ENCODE peak calls at places on chromosomes 5 and 9, in seven cellular contexts. One of them, this sample, is unnamed.

GRCh38 chr5:134086943-134087305 is 27.6 kb upstream of the TCF7 start:
- DNase-seq in heart left ventricle: no peak
- DNase-seq in transverse colon: no peak
- DNase-seq in CD4-positive, CD25-positive, alpha-beta regulatory T cell: peak; percentile 54
- DNase-seq in neuronal stem cell: no peak
- DNase-seq in right atrium auricular region: no peak
- DNase-seq in left ventricle myocardium inferior: no peak
- DNase-seq in this sample: no peak

GRCh38 chr9:17521456-17521855 is 57.4 kb upstream of the SH3GL2 start:
- DNase-seq in heart left ventricle: no peak
- DNase-seq in transverse colon: no peak
- DNase-seq in CD4-positive, CD25-positive, alpha-beta regulatory T cell: no peak
- DNase-seq in neuronal stem cell: no peak
- DNase-seq in right atrium auricular region: no peak
- DNase-seq in left ventricle myocardium inferior: no peak
- DNase-seq in this sample: no peak

GRCh38 chr9:85940275-85940831 is 593 bp upstream of the NAA35 start:
- DNase-seq in heart left ventricle: no peak
- DNase-seq in transverse colon: no peak
- DNase-seq in CD4-positive, CD25-positive, alpha-beta regulatory T cell: no peak
- DNase-seq in neuronal stem cell: no peak
- DNase-seq in right atrium auricular region: no peak
- DNase-seq in left ventricle myocardium inferior: no peak
- DNase-seq in this sample: no peak

GRCh38 chr5:44638286-44638869 is 170.4 kb upstream of the MRPS30 start:
- DNase-seq in heart left ventricle: no peak
- DNase-seq in transverse colon: no peak
- DNase-seq in CD4-positive, CD25-positive, alpha-beta regulatory T cell: no peak
- DNase-seq in neuronal stem cell: no peak
- DNase-seq in right atrium auricular region: no peak
- DNase-seq in left ventricle myocardium inferior: no peak
- DNase-seq in this sample: no peak

GRCh38 chr5:59766394-59766793 is 127.1 kb downstream of the PDE4D start:
- DNase-seq in heart left ventricle: no peak
- DNase-seq in transverse colon: peak; percentile 43
- DNase-seq in CD4-positive, CD25-positive, alpha-beta regulatory T cell: no peak
- DNase-seq in neuronal stem cell: no peak
- DNase-seq in right atrium auricular region: no peak
- DNase-seq in left ventricle myocardium inferior: no peak
- DNase-seq in this sample: no peak

GRCh38 chr9:14219865-14220655 is 93.9 kb downstream of the NFIB start:
- DNase-seq in heart left ventricle: no peak
- DNase-seq in transverse colon: no peak
- DNase-seq in CD4-positive, CD25-positive, alpha-beta regulatory T cell: no peak
- DNase-seq in neuronal stem cell: no peak
- DNase-seq in right atrium auricular region: no peak
- DNase-seq in left ventricle myocardium inferior: no peak
- DNase-seq in this sample: no peak

GRCh38 chr5:32865475-32865874 is 154.4 kb downstream of the NPR3 start:
- DNase-seq in heart left ventricle: no peak
- DNase-seq in transverse colon: no peak
- DNase-seq in CD4-positive, CD25-positive, alpha-beta regulatory T cell: no peak
- DNase-seq in neuronal stem cell: no peak
- DNase-seq in right atrium auricular region: no peak
- DNase-seq in left ventricle myocardium inferior: no peak
- DNase-seq in this sample: no peak

GRCh38 chr9:132059351-132059750 is 20.3 kb downstream of the MED27 start:
- DNase-seq in heart left ventricle: no peak
- DNase-seq in transverse colon: no peak
- DNase-seq in CD4-positive, CD25-positive, alpha-beta regulatory T cell: no peak
- DNase-seq in neuronal stem cell: no peak
- DNase-seq in right atrium auricular region: no peak
- DNase-seq in left ventricle myocardium inferior: no peak
- DNase-seq in this sample: no peak

GRCh38 chr5:175059687-175060194 is 335.4 kb downstream of the MSX2 start:
- DNase-seq in heart left ventricle: peak; percentile 27
- DNase-seq in transverse colon: no peak
- DNase-seq in CD4-positive, CD25-positive, alpha-beta regulatory T cell: no peak
- DNase-seq in neuronal stem cell: peak; percentile 72
- DNase-seq in right atrium auricular region: no peak
- DNase-seq in left ventricle myocardium inferior: peak; percentile 36
- DNase-seq in this sample: peak; percentile 43

GRCh38 chr5:141850183-141850768 is 27.9 kb downstream of the PCDH1 start:
- DNase-seq in heart left ventricle: peak; percentile 51
- DNase-seq in transverse colon: no peak
- DNase-seq in CD4-positive, CD25-positive, alpha-beta regulatory T cell: peak; percentile 14
- DNase-seq in neuronal stem cell: peak; percentile 40
- DNase-seq in right atrium auricular region: no peak
- DNase-seq in left ventricle myocardium inferior: peak; percentile 48
- DNase-seq in this sample: no peak

GRCh38 chr5:68746220-68747076 is 347.4 kb upstream of the SLC30A5 start:
- DNase-seq in heart left ventricle: no peak
- DNase-seq in transverse colon: no peak
- DNase-seq in CD4-positive, CD25-positive, alpha-beta regulatory T cell: no peak
- DNase-seq in neuronal stem cell: no peak
- DNase-seq in right atrium auricular region: no peak
- DNase-seq in left ventricle myocardium inferior: no peak
- DNase-seq in this sample: no peak

GRCh38 chr5:56699588-56699987 is 115.8 kb upstream of the MAP3K1 start:
- DNase-seq in heart left ventricle: no peak
- DNase-seq in transverse colon: no peak
- DNase-seq in CD4-positive, CD25-positive, alpha-beta regulatory T cell: no peak
- DNase-seq in neuronal stem cell: no peak
- DNase-seq in right atrium auricular region: no peak
- DNase-seq in left ventricle myocardium inferior: no peak
- DNase-seq in this sample: no peak
- H3K4me1 ChIP-seq in heart left ventricle: peaks cover 29% of the 10 kb centered on the region
- H3K4me1 ChIP-seq in transverse colon: no peaks in the 10 kb centered on the region
- H3K4me1 ChIP-seq in CD4-positive, CD25-positive, alpha-beta regulatory T cell: peaks cover 71% of the 10 kb centered on the region
- H3K4me1 ChIP-seq in neuronal stem cell: peaks cover 16% of the 10 kb centered on the region
- H3K4me1 ChIP-seq in right atrium auricular region: no peaks in the 10 kb centered on the region
- H3K4me1 ChIP-seq in left ventricle myocardium inferior: peaks cover 37% of the 10 kb centered on the region
- H3K4me1 ChIP-seq in this sample: no peaks in the 10 kb centered on the region

GRCh38 chr9:21461377-21461776 is 20.7 kb downstream of the IFNE start:
- DNase-seq in heart left ventricle: no peak
- DNase-seq in transverse colon: no peak
- DNase-seq in CD4-positive, CD25-positive, alpha-beta regulatory T cell: no peak
- DNase-seq in neuronal stem cell: no peak
- DNase-seq in right atrium auricular region: no peak
- DNase-seq in left ventricle myocardium inferior: no peak
- DNase-seq in this sample: no peak
- H3K27ac ChIP-seq in heart left ventricle: no peak overlapping the region
- H3K27ac ChIP-seq in transverse colon: no peak overlapping the region
- H3K27ac ChIP-seq in CD4-positive, CD25-positive, alpha-beta regulatory T cell: no peak overlapping the region
- H3K27ac ChIP-seq in neuronal stem cell: no peak overlapping the region
- H3K27ac ChIP-seq in right atrium auricular region: no peak overlapping the region
- H3K27ac ChIP-seq in left ventricle myocardium inferior: no peak overlapping the region
- H3K27ac ChIP-seq in this sample: no peak overlapping the region

DNA sequence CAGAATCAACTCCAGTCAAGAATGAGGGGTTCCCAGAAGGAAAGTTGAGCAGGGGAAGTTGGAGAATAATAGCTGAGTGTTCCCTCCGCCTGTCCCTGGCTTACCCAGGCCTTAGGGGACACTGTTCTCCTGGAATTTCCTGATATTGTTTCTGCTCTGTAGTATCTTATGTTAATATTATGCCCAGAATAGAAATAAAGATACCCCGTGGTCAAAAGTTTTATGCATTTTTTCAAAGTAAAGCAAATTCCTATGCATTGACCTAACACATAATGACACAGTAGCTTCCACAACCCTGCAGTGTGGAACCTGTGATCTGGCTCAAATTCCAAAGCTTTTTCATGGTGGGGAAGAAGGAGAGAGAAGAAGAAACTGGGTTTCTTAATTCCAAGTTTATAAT is 82.8 kb downstream of the SV2C start:
- DNase-seq in heart left ventricle: no peak
- DNase-seq in transverse colon: no peak
- DNase-seq in CD4-positive, CD25-positive, alpha-beta regulatory T cell: no peak
- DNase-seq in neuronal stem cell: no peak
- DNase-seq in right atrium auricular region: no peak
- DNase-seq in left ventricle myocardium inferior: no peak
- DNase-seq in this sample: no peak
- H3K4me1 ChIP-seq in heart left ventricle: no peaks in the 10 kb centered on the region
- H3K4me1 ChIP-seq in transverse colon: no peaks in the 10 kb centered on the region
- H3K4me1 ChIP-seq in CD4-positive, CD25-positive, alpha-beta regulatory T cell: no peaks in the 10 kb centered on the region
- H3K4me1 ChIP-seq in neuronal stem cell: no peaks in the 10 kb centered on the region
- H3K4me1 ChIP-seq in right atrium auricular region: no peaks in the 10 kb centered on the region
- H3K4me1 ChIP-seq in left ventricle myocardium inferior: no peaks in the 10 kb centered on the region
- H3K4me1 ChIP-seq in this sample: no peaks in the 10 kb centered on the region

DNA sequence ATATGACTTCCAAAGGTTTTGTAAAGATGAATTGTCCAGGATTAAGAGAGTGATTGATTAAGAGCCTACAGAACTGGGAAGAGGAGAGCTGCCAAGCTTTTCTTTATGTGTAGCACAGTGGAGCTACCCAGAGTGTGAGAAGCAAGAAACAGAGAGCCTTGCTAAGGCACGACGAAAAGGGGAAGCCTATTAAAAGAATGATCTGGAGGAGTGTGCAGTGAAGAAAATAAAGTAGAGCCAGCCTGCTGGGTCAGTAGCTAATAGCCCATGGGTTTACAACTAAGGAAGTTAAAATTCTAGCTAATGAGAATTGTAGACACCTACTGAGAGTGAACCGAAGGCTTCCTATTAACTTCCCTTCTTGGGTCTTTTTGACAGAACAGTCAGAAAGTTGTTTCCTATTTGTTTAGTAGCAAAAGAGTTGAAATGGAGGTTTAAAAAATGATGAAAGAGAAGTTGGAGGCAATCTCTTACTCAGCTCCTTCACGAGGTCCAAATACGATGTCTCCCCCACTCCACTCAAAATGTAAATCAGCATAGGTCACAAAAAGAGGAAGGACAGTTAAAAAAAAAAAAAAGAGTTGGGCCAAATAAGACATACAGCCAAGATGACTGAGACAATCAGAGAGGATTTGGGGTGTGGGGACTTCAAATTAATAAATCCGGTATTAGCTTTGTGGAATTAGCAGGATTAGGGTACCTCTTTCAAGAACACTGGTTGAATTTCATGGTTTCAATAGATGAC is 902 bp upstream of the PRR16 start:
- DNase-seq in heart left ventricle: no peak
- DNase-seq in transverse colon: no peak
- DNase-seq in CD4-positive, CD25-positive, alpha-beta regulatory T cell: no peak
- DNase-seq in neuronal stem cell: no peak
- DNase-seq in right atrium auricular region: no peak
- DNase-seq in left ventricle myocardium inferior: no peak
- DNase-seq in this sample: no peak
- H3K27ac ChIP-seq in heart left ventricle: no peak overlapping the region
- H3K27ac ChIP-seq in transverse colon: no peak overlapping the region
- H3K27ac ChIP-seq in CD4-positive, CD25-positive, alpha-beta regulatory T cell: no peak overlapping the region
- H3K27ac ChIP-seq in neuronal stem cell: no peak overlapping the region
- H3K27ac ChIP-seq in right atrium auricular region: no peak overlapping the region
- H3K27ac ChIP-seq in left ventricle myocardium inferior: peak overlapping the region; percentile 86
- H3K27ac ChIP-seq in this sample: no peak overlapping the region

GRCh38 chr5:146188358-146188757 is 5.9 kb upstream of the LARS1 start:
- DNase-seq in heart left ventricle: no peak
- DNase-seq in transverse colon: no peak
- DNase-seq in CD4-positive, CD25-positive, alpha-beta regulatory T cell: no peak
- DNase-seq in neuronal stem cell: no peak
- DNase-seq in right atrium auricular region: no peak
- DNase-seq in left ventricle myocardium inferior: no peak
- DNase-seq in this sample: no peak

GRCh38 chr5:146192571-146193043 is 10.2 kb upstream of the LARS1 start:
- DNase-seq in heart left ventricle: no peak
- DNase-seq in transverse colon: no peak
- DNase-seq in CD4-positive, CD25-positive, alpha-beta regulatory T cell: no peak
- DNase-seq in neuronal stem cell: no peak
- DNase-seq in right atrium auricular region: no peak
- DNase-seq in left ventricle myocardium inferior: no peak
- DNase-seq in this sample: no peak

GRCh38 chr5:146196459-146197048 is 6.9 kb upstream of the RBM27 start:
- DNase-seq in heart left ventricle: no peak
- DNase-seq in transverse colon: no peak
- DNase-seq in CD4-positive, CD25-positive, alpha-beta regulatory T cell: no peak
- DNase-seq in neuronal stem cell: no peak
- DNase-seq in right atrium auricular region: no peak
- DNase-seq in left ventricle myocardium inferior: no peak
- DNase-seq in this sample: no peak

DNA sequence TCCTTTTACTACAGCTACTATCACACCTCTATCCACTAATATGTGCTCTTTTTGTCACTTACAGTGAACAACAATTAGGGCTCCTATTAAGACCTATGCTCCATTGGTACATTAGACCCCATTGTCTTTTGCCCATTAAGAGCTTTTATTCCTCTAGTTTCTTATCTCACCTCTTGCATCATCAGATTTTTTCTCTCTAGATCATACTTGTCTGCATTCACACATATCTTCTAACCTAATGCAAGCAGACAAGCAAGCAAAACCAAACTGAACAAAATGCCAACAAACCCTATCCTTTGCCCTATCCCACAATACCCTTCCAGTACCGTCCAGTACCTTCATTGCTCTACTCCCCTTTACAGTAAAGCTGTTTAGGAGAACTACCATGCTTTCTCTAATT is 10.1 kb upstream of the RBM27 start:
- DNase-seq in heart left ventricle: no peak
- DNase-seq in transverse colon: no peak
- DNase-seq in CD4-positive, CD25-positive, alpha-beta regulatory T cell: no peak
- DNase-seq in neuronal stem cell: no peak
- DNase-seq in right atrium auricular region: no peak
- DNase-seq in left ventricle myocardium inferior: no peak
- DNase-seq in this sample: no peak
- H3K4me1 ChIP-seq in heart left ventricle: no peaks in the 10 kb centered on the region
- H3K4me1 ChIP-seq in transverse colon: no peaks in the 10 kb centered on the region
- H3K4me1 ChIP-seq in CD4-positive, CD25-positive, alpha-beta regulatory T cell: no peaks in the 10 kb centered on the region
- H3K4me1 ChIP-seq in neuronal stem cell: no peaks in the 10 kb centered on the region
- H3K4me1 ChIP-seq in right atrium auricular region: no peaks in the 10 kb centered on the region
- H3K4me1 ChIP-seq in left ventricle myocardium inferior: no peaks in the 10 kb centered on the region
- H3K4me1 ChIP-seq in this sample: no peaks in the 10 kb centered on the region

DNA sequence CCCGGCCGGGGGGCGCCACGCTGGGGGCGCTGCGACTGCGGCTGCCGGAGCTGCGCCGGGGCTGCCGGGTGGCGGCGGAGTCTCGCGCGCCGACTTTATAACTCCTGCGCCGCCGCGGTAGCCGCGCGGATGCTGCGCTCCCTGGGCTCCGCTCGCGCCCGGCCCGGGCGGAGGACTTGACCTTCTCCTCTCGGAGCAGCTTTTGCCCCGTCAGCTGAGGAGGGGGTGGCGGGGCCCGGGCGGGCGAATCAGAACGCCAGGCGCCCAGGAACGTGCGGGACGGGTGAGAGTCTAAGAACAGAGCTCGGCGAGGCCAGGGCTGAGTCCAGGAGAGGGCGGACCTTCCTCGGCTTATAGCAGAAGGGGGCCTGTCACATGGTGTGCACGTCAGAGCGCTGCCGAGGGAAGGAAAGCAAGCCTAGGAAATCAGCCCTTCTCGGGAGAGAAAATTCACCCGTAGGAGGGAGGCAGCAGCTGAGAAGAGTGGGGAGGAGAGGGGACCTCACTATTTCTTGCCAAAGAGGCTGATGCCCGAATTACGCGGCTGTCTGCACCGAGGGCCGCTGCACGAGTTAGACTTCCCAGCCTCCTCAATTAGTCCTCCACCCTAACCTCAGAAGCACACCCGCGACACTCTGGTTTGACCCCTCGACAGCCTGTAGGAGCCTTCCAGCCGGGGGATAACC is at the start of gene FOXD1:
- DNase-seq in heart left ventricle: peak; percentile 59
- DNase-seq in transverse colon: peak; percentile 58
- DNase-seq in CD4-positive, CD25-positive, alpha-beta regulatory T cell: no peak
- DNase-seq in neuronal stem cell: no peak
- DNase-seq in right atrium auricular region: no peak
- DNase-seq in left ventricle myocardium inferior: peak; percentile 43
- DNase-seq in this sample: no peak
- H3K27ac ChIP-seq in heart left ventricle: no peak within 1 kb of the TSS
- H3K27ac ChIP-seq in transverse colon: no peak within 1 kb of the TSS
- H3K27ac ChIP-seq in CD4-positive, CD25-positive, alpha-beta regulatory T cell: no peak within 1 kb of the TSS
- H3K27ac ChIP-seq in neuronal stem cell: no peak within 1 kb of the TSS
- H3K27ac ChIP-seq in right atrium auricular region: no peak within 1 kb of the TSS
- H3K27ac ChIP-seq in left ventricle myocardium inferior: no peak within 1 kb of the TSS
- H3K27ac ChIP-seq in this sample: no peak within 1 kb of the TSS

This sample was measured in iPS DF 6.9.